ENCODE peak calls at places on chromosomes 5 and 9, in seven cellular contexts. One of them, this sample, is unnamed.

GRCh38 chr5:158236511-158237335 is 377.8 kb upstream of the CLINT1 start:
- DNase-seq in sigmoid colon: no peak
- DNase-seq in cardiac muscle cell: peak; percentile 17
- DNase-seq in ovary: no peak
- DNase-seq in HCT116: no peak
- DNase-seq in mammary epithelial cell: no peak
- DNase-seq in IMR-90: no peak
- DNase-seq in this sample: no peak

GRCh38 chr9:93673844-93674334 is 97.5 kb downstream of the PHF2 start:
- DNase-seq in IMR-90: no peak
- DNase-seq in ovary: no peak
- DNase-seq in HCT116: no peak
- DNase-seq in cardiac muscle cell: no peak
- DNase-seq in mammary epithelial cell: no peak
- DNase-seq in sigmoid colon: peak; percentile 52
- DNase-seq in this sample: peak; percentile 57

GRCh38 chr9:130053504-130054427 is at the start of gene GPR107:
- DNase-seq in ovary: peak; percentile 81
- DNase-seq in mammary epithelial cell: peak; percentile 68
- DNase-seq in cardiac muscle cell: peak; percentile 79
- DNase-seq in sigmoid colon: peak; percentile 88
- DNase-seq in HCT116: peak; percentile 27
- DNase-seq in IMR-90: peak; percentile 57
- DNase-seq in this sample: peak; percentile 89

GRCh38 chr5:164191240-164191639 is 685.8 kb downstream of the MAT2B start:
- DNase-seq in mammary epithelial cell: peak; percentile 12
- DNase-seq in ovary: no peak
- DNase-seq in cardiac muscle cell: peak; percentile 67
- DNase-seq in sigmoid colon: no peak
- DNase-seq in IMR-90: peak; percentile 82
- DNase-seq in HCT116: no peak
- DNase-seq in this sample: no peak

GRCh38 chr9:98550206-98550820 is 158.4 kb downstream of the GABBR2 start:
- DNase-seq in ovary: no peak
- DNase-seq in IMR-90: peak; percentile 82
- DNase-seq in sigmoid colon: peak; percentile 7
- DNase-seq in mammary epithelial cell: no peak
- DNase-seq in HCT116: no peak
- DNase-seq in cardiac muscle cell: peak; percentile 40
- DNase-seq in this sample: no peak

GRCh38 chr5:98942849-98943248 is 14.0 kb upstream of the CHD1 start:
- DNase-seq in IMR-90: no peak
- DNase-seq in HCT116: no peak
- DNase-seq in cardiac muscle cell: peak; percentile 79
- DNase-seq in ovary: no peak
- DNase-seq in mammary epithelial cell: no peak
- DNase-seq in sigmoid colon: no peak
- DNase-seq in this sample: no peak

GRCh38 chr5:1760656-1761452 is 38.8 kb downstream of the MRPL36 start:
- DNase-seq in mammary epithelial cell: no peak
- DNase-seq in IMR-90: no peak
- DNase-seq in sigmoid colon: peak; percentile 46
- DNase-seq in ovary: peak; percentile 6
- DNase-seq in cardiac muscle cell: no peak
- DNase-seq in HCT116: no peak
- DNase-seq in this sample: no peak

GRCh38 chr5:98927242-98927987 is 1.4 kb downstream of the CHD1 start:
- DNase-seq in ovary: peak; percentile 67
- DNase-seq in sigmoid colon: peak; percentile 83
- DNase-seq in mammary epithelial cell: peak; percentile 74
- DNase-seq in HCT116: no peak
- DNase-seq in IMR-90: peak; percentile 77
- DNase-seq in cardiac muscle cell: peak; percentile 81
- DNase-seq in this sample: no peak

GRCh38 chr9:133770076-133770777 is 32.1 kb upstream of the SARDH start:
- DNase-seq in sigmoid colon: peak; percentile 56
- DNase-seq in mammary epithelial cell: no peak
- DNase-seq in HCT116: no peak
- DNase-seq in cardiac muscle cell: no peak
- DNase-seq in IMR-90: no peak
- DNase-seq in ovary: peak; percentile 13
- DNase-seq in this sample: peak; percentile 61

GRCh38 chr5:93748875-93749397 is 7.5 kb upstream of the POU5F2 start:
- DNase-seq in HCT116: no peak
- DNase-seq in mammary epithelial cell: no peak
- DNase-seq in ovary: no peak
- DNase-seq in sigmoid colon: no peak
- DNase-seq in cardiac muscle cell: no peak
- DNase-seq in IMR-90: no peak
- DNase-seq in this sample: no peak

GRCh38 chr5:83567741-83568530 is 96.4 kb downstream of the VCAN start:
- DNase-seq in cardiac muscle cell: peak; percentile 96
- DNase-seq in ovary: no peak
- DNase-seq in IMR-90: peak; percentile 93
- DNase-seq in mammary epithelial cell: peak; percentile 86
- DNase-seq in sigmoid colon: no peak
- DNase-seq in HCT116: no peak
- DNase-seq in this sample: no peak

GRCh38 chr5:40365357-40366330 is 314.1 kb upstream of the PTGER4 start:
- DNase-seq in IMR-90: peak; percentile 6
- DNase-seq in cardiac muscle cell: no peak
- DNase-seq in HCT116: no peak
- DNase-seq in sigmoid colon: no peak
- DNase-seq in ovary: no peak
- DNase-seq in mammary epithelial cell: peak; percentile 4
- DNase-seq in this sample: no peak

GRCh38 chr5:154329519-154329918 is 116.3 kb upstream of the SAP30L start:
- DNase-seq in sigmoid colon: no peak
- DNase-seq in IMR-90: no peak
- DNase-seq in ovary: no peak
- DNase-seq in mammary epithelial cell: no peak
- DNase-seq in HCT116: no peak
- DNase-seq in cardiac muscle cell: no peak
- DNase-seq in this sample: no peak

GRCh38 chr5:87267574-87268125 is at the start of gene RASA1:
- DNase-seq in mammary epithelial cell: peak; percentile 94
- DNase-seq in IMR-90: peak; percentile 87
- DNase-seq in ovary: peak; percentile 94
- DNase-seq in cardiac muscle cell: peak; percentile 95
- DNase-seq in sigmoid colon: peak; percentile 96
- DNase-seq in HCT116: peak; percentile 90
- DNase-seq in this sample: peak; percentile 70

GRCh38 chr5:113357696-113358476 is 76.9 kb downstream of the TSSK1B start:
- DNase-seq in cardiac muscle cell: peak; percentile 44
- DNase-seq in HCT116: no peak
- DNase-seq in mammary epithelial cell: no peak
- DNase-seq in IMR-90: no peak
- DNase-seq in ovary: no peak
- DNase-seq in sigmoid colon: no peak
- DNase-seq in this sample: no peak

GRCh38 chr9:114221706-114222465 is 66.5 kb downstream of the COL27A1 start:
- DNase-seq in sigmoid colon: no peak
- DNase-seq in cardiac muscle cell: no peak
- DNase-seq in ovary: no peak
- DNase-seq in IMR-90: peak; percentile 54
- DNase-seq in mammary epithelial cell: no peak
- DNase-seq in HCT116: no peak
- DNase-seq in this sample: no peak

GRCh38 chr5:169471021-169471420 is 112.6 kb upstream of the SPDL1 start:
- DNase-seq in mammary epithelial cell: no peak
- DNase-seq in sigmoid colon: no peak
- DNase-seq in ovary: no peak
- DNase-seq in IMR-90: no peak
- DNase-seq in cardiac muscle cell: no peak
- DNase-seq in HCT116: no peak
- DNase-seq in this sample: no peak

DNA sequence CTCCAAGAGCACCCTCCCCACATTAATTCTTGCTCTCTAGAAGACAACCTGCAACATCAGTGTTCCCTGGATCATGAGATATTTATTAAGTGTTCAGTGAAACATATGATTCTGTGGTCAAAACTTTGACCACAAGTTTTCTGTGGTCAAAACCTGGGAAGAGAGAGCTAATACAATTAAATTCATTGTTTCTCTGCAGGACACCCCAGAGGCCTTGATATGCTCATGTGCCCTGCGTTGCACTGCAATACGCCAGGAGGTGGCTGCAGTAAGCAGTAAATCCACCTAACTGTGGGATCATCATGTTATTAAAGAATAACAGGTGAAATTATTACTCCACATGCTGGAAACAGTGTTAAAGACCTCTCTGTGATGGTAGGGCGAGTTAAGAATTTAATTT is 109.3 kb upstream of the SPDL1 start:
- DNase-seq in sigmoid colon: no peak
- DNase-seq in cardiac muscle cell: peak; percentile 6
- DNase-seq in HCT116: no peak
- DNase-seq in mammary epithelial cell: peak; percentile 40
- DNase-seq in IMR-90: no peak
- DNase-seq in ovary: no peak
- DNase-seq in this sample: no peak
- TF ChIP-seq CTCF in sigmoid colon: no peak
- TF ChIP-seq CTCF in cardiac muscle cell: no peak
- TF ChIP-seq CTCF in HCT116: no peak
- TF ChIP-seq CTCF in mammary epithelial cell: no peak
- TF ChIP-seq CTCF in IMR-90: no peak
- TF ChIP-seq CTCF in ovary: no peak
- TF ChIP-seq CTCF in this sample: no peak

GRCh38 chr9:137147793-137148160 is 8.8 kb downstream of the GRIN1 start:
- DNase-seq in HCT116: no peak
- DNase-seq in cardiac muscle cell: no peak
- DNase-seq in sigmoid colon: no peak
- DNase-seq in mammary epithelial cell: no peak
- DNase-seq in IMR-90: no peak
- DNase-seq in ovary: no peak
- DNase-seq in this sample: no peak
- H3K27me3 ChIP-seq in HCT116: no peaks in the 10 kb centered on the region
- H3K27me3 ChIP-seq in cardiac muscle cell: peaks cover 65% of the 10 kb centered on the region
- H3K27me3 ChIP-seq in sigmoid colon: peaks cover 3% of the 10 kb centered on the region
- H3K27me3 ChIP-seq in mammary epithelial cell: no peaks in the 10 kb centered on the region
- H3K27me3 ChIP-seq in IMR-90: peaks cover 16% of the 10 kb centered on the region
- H3K27me3 ChIP-seq in ovary: no peaks in the 10 kb centered on the region
- H3K27me3 ChIP-seq in this sample: no peaks in the 10 kb centered on the region

DNA sequence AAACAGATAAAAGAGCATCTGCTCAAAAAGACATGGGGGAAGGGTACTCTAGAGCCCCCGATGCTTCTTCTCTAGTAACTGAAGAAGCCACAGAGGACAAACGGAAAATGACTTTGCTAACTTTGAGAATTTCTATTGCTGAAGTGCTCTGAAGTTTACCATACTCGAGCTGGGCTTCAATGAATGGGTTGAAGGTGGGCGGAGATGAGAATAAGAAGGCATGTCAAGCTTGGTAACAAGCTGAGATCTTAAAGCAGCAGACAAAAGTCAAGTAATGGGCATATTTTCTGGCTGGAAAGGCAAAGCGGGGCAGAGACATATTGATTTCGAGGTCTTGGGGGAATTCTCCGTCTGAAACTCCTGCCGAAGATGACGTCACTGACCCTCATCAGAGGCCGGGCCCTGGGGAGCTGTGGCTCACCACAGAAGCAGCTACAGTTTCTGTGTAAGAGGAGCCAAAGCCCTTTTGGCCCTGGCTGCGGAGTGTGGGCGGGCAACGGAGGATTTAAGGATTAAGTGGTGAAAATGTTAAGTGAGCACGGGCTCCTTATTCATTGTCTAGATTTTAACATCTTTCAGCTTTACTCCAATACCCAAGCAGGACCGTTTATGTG is 115.8 kb upstream of the SLIT3 start:
- DNase-seq in HCT116: no peak
- DNase-seq in mammary epithelial cell: peak; percentile 86
- DNase-seq in cardiac muscle cell: peak; percentile 93
- DNase-seq in ovary: peak; percentile 21
- DNase-seq in IMR-90: peak; percentile 46
- DNase-seq in sigmoid colon: no peak
- DNase-seq in this sample: no peak
- H3K4me3 ChIP-seq in HCT116: no peak overlapping the region
- H3K4me3 ChIP-seq in mammary epithelial cell: no peak overlapping the region
- H3K4me3 ChIP-seq in cardiac muscle cell: no peak overlapping the region
- H3K4me3 ChIP-seq in ovary: no peak overlapping the region
- H3K4me3 ChIP-seq in IMR-90: no peak overlapping the region
- H3K4me3 ChIP-seq in sigmoid colon: no peak overlapping the region
- H3K4me3 ChIP-seq in this sample: no peak overlapping the region

GRCh38 chr5:155728146-155728856 is 598.7 kb upstream of the SGCD start:
- DNase-seq in sigmoid colon: peak; percentile 70
- DNase-seq in mammary epithelial cell: peak; percentile 34
- DNase-seq in cardiac muscle cell: peak; percentile 50
- DNase-seq in IMR-90: peak; percentile 16
- DNase-seq in HCT116: no peak
- DNase-seq in ovary: peak; percentile 39
- DNase-seq in this sample: no peak
- TF ChIP-seq CTCF in sigmoid colon: no peak
- TF ChIP-seq CTCF in mammary epithelial cell: no peak
- TF ChIP-seq CTCF in cardiac muscle cell: no peak
- TF ChIP-seq CTCF in IMR-90: no peak
- TF ChIP-seq CTCF in HCT116: no peak
- TF ChIP-seq CTCF in ovary: no peak
- TF ChIP-seq CTCF in this sample: no peak

DNA sequence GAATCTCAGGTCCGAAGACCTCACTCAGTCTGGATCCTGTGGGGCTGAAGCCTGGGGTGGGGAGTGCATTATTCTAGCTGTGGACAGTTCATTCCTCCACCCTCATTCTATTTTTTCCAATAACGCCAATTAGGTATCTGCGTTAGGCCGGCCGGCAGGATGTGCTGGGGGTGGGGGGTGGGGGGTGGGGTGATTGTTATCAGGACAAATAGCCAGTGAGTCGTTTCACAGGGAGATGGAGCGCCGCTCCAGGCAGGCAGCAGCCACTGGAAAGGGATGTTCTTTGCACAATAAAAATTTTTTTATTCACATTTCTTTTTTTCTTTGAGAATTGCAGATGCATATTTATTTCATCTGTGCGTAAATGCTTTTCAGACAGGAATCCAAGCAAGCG is 4.0 kb downstream of the LMX1B start:
- DNase-seq in cardiac muscle cell: no peak
- DNase-seq in HCT116: no peak
- DNase-seq in mammary epithelial cell: no peak
- DNase-seq in IMR-90: no peak
- DNase-seq in ovary: no peak
- DNase-seq in sigmoid colon: no peak
- DNase-seq in this sample: no peak
- H3K27me3 ChIP-seq in cardiac muscle cell: peaks cover 99% of the 10 kb centered on the region
- H3K27me3 ChIP-seq in HCT116: no peaks in the 10 kb centered on the region
- H3K27me3 ChIP-seq in mammary epithelial cell: no peaks in the 10 kb centered on the region
- H3K27me3 ChIP-seq in IMR-90: peaks cover 95% of the 10 kb centered on the region
- H3K27me3 ChIP-seq in ovary: no peaks in the 10 kb centered on the region
- H3K27me3 ChIP-seq in sigmoid colon: peaks cover 66% of the 10 kb centered on the region
- H3K27me3 ChIP-seq in this sample: peaks cover 7% of the 10 kb centered on the region